ENCODE peak calls at places on chromosomes 7 and 10, in eight cellular contexts. One of them, this sample, is unnamed.

GRCh38 chr10:42367532-42368230 is 270.7 kb downstream of the ZNF33B start:
- DNase-seq in GM12865: no peak
- DNase-seq in AG09319: peak; percentile 91
- DNase-seq in uterus: peak; percentile 70
- DNase-seq in Calu3: no peak
- DNase-seq in activated B cell treated with CpG ODN at 0.5 μM for 24 hours: peak; percentile 41
- DNase-seq in GM13977: peak; percentile 23
- DNase-seq in keratinocyte: no peak
- DNase-seq in this sample: peak; percentile 81

GRCh38 chr7:44147026-44147881 is 6.1 kb upstream of the MYL7 start:
- DNase-seq in uterus: no peak
- DNase-seq in keratinocyte: no peak
- DNase-seq in Calu3: no peak
- DNase-seq in GM12865: no peak
- DNase-seq in activated B cell treated with CpG ODN at 0.5 μM for 24 hours: peak; percentile 7
- DNase-seq in AG09319: no peak
- DNase-seq in GM13977: no peak
- DNase-seq in this sample: no peak

GRCh38 chr10:29407280-29407858 is 118.5 kb downstream of the LYZL1 start:
- DNase-seq in AG09319: no peak
- DNase-seq in GM13977: no peak
- DNase-seq in keratinocyte: no peak
- DNase-seq in GM12865: no peak
- DNase-seq in uterus: no peak
- DNase-seq in activated B cell treated with CpG ODN at 0.5 μM for 24 hours: no peak
- DNase-seq in Calu3: no peak
- DNase-seq in this sample: no peak

GRCh38 chr7:111530356-111530668 is 32.0 kb downstream of the IMMP2L start:
- DNase-seq in GM13977: no peak
- DNase-seq in uterus: no peak
- DNase-seq in activated B cell treated with CpG ODN at 0.5 μM for 24 hours: no peak
- DNase-seq in GM12865: no peak
- DNase-seq in keratinocyte: no peak
- DNase-seq in AG09319: no peak
- DNase-seq in Calu3: no peak
- DNase-seq in this sample: no peak

GRCh38 chr10:11048707-11049296 is 31.1 kb downstream of the CELF2 start:
- DNase-seq in uterus: no peak
- DNase-seq in GM13977: no peak
- DNase-seq in Calu3: no peak
- DNase-seq in keratinocyte: no peak
- DNase-seq in GM12865: no peak
- DNase-seq in activated B cell treated with CpG ODN at 0.5 μM for 24 hours: no peak
- DNase-seq in AG09319: no peak
- DNase-seq in this sample: no peak

GRCh38 chr10:97771055-97771811 is 566 bp downstream of the SFRP5 start:
- DNase-seq in GM12865: peak; percentile 11
- DNase-seq in uterus: no peak
- DNase-seq in activated B cell treated with CpG ODN at 0.5 μM for 24 hours: no peak
- DNase-seq in AG09319: no peak
- DNase-seq in Calu3: peak; percentile 25
- DNase-seq in keratinocyte: no peak
- DNase-seq in GM13977: peak; percentile 69
- DNase-seq in this sample: no peak

GRCh38 chr7:18518555-18518954 is 23.0 kb downstream of the HDAC9 start:
- DNase-seq in Calu3: no peak
- DNase-seq in keratinocyte: no peak
- DNase-seq in activated B cell treated with CpG ODN at 0.5 μM for 24 hours: no peak
- DNase-seq in GM13977: no peak
- DNase-seq in uterus: no peak
- DNase-seq in AG09319: no peak
- DNase-seq in GM12865: no peak
- DNase-seq in this sample: no peak

GRCh38 chr10:99279626-99280111 is 44.0 kb upstream of the HPSE2 start:
- DNase-seq in uterus: no peak
- DNase-seq in keratinocyte: no peak
- DNase-seq in GM13977: no peak
- DNase-seq in activated B cell treated with CpG ODN at 0.5 μM for 24 hours: no peak
- DNase-seq in Calu3: no peak
- DNase-seq in GM12865: no peak
- DNase-seq in AG09319: no peak
- DNase-seq in this sample: no peak

GRCh38 chr10:86439544-86439943 is 72.9 kb upstream of the GRID1 start:
- DNase-seq in uterus: peak; percentile 56
- DNase-seq in Calu3: peak; percentile 53
- DNase-seq in GM13977: no peak
- DNase-seq in keratinocyte: no peak
- DNase-seq in activated B cell treated with CpG ODN at 0.5 μM for 24 hours: no peak
- DNase-seq in AG09319: peak; percentile 77
- DNase-seq in GM12865: no peak
- DNase-seq in this sample: no peak

GRCh38 chr10:74977913-74978847 is 133.3 kb upstream of the SAMD8 start:
- DNase-seq in activated B cell treated with CpG ODN at 0.5 μM for 24 hours: no peak
- DNase-seq in uterus: no peak
- DNase-seq in Calu3: no peak
- DNase-seq in GM13977: peak; percentile 65
- DNase-seq in GM12865: peak; percentile 92
- DNase-seq in keratinocyte: no peak
- DNase-seq in AG09319: no peak
- DNase-seq in this sample: peak; percentile 66

GRCh38 chr10:61890430-61890829 is 11.1 kb upstream of the ARID5B start:
- DNase-seq in uterus: no peak
- DNase-seq in AG09319: no peak
- DNase-seq in keratinocyte: no peak
- DNase-seq in Calu3: no peak
- DNase-seq in activated B cell treated with CpG ODN at 0.5 μM for 24 hours: no peak
- DNase-seq in GM13977: no peak
- DNase-seq in GM12865: no peak
- DNase-seq in this sample: no peak

GRCh38 chr7:7944619-7945282 is 23.8 kb upstream of the GLCCI1 start:
- DNase-seq in uterus: no peak
- DNase-seq in Calu3: no peak
- DNase-seq in activated B cell treated with CpG ODN at 0.5 μM for 24 hours: peak; percentile 48
- DNase-seq in GM12865: peak; percentile 97
- DNase-seq in keratinocyte: no peak
- DNase-seq in GM13977: peak; percentile 65
- DNase-seq in AG09319: no peak
- DNase-seq in this sample: peak; percentile 51

GRCh38 chr10:104254493-104255243 is at the start of gene GSTO1:
- DNase-seq in GM12865: peak; percentile 83
- DNase-seq in GM13977: peak; percentile 72
- DNase-seq in uterus: peak; percentile 83
- DNase-seq in keratinocyte: no peak
- DNase-seq in AG09319: peak; percentile 44
- DNase-seq in activated B cell treated with CpG ODN at 0.5 μM for 24 hours: peak; percentile 44
- DNase-seq in Calu3: peak; percentile 56
- DNase-seq in this sample: peak; percentile 81

GRCh38 chr10:83988435-83988834 is 150.9 kb upstream of the GHITM start:
- DNase-seq in activated B cell treated with CpG ODN at 0.5 μM for 24 hours: no peak
- DNase-seq in keratinocyte: no peak
- DNase-seq in uterus: no peak
- DNase-seq in Calu3: no peak
- DNase-seq in AG09319: no peak
- DNase-seq in GM12865: no peak
- DNase-seq in GM13977: no peak
- DNase-seq in this sample: no peak

GRCh38 chr7:151404216-151405011 is 5.4 kb downstream of the WDR86 start:
- DNase-seq in AG09319: no peak
- DNase-seq in GM12865: no peak
- DNase-seq in GM13977: no peak
- DNase-seq in uterus: peak; percentile 56
- DNase-seq in keratinocyte: no peak
- DNase-seq in Calu3: peak; percentile 48
- DNase-seq in activated B cell treated with CpG ODN at 0.5 μM for 24 hours: no peak
- DNase-seq in this sample: no peak

GRCh38 chr10:75658915-75659314 is 227.5 kb downstream of the LRMDA start:
- DNase-seq in keratinocyte: no peak
- DNase-seq in activated B cell treated with CpG ODN at 0.5 μM for 24 hours: no peak
- DNase-seq in AG09319: no peak
- DNase-seq in GM12865: no peak
- DNase-seq in GM13977: no peak
- DNase-seq in uterus: no peak
- DNase-seq in Calu3: no peak
- DNase-seq in this sample: no peak

GRCh38 chr10:100728928-100729876 is 16.2 kb upstream of the PAX2 start:
- DNase-seq in GM12865: peak; percentile 41
- DNase-seq in uterus: no peak
- DNase-seq in AG09319: no peak
- DNase-seq in Calu3: peak; percentile 49
- DNase-seq in GM13977: no peak
- DNase-seq in activated B cell treated with CpG ODN at 0.5 μM for 24 hours: no peak
- DNase-seq in keratinocyte: no peak
- DNase-seq in this sample: no peak

GRCh38 chr7:139889186-139889871 is 60.3 kb downstream of the TBXAS1 start:
- DNase-seq in AG09319: no peak
- DNase-seq in GM13977: no peak
- DNase-seq in GM12865: peak; percentile 19
- DNase-seq in activated B cell treated with CpG ODN at 0.5 μM for 24 hours: no peak
- DNase-seq in Calu3: no peak
- DNase-seq in uterus: no peak
- DNase-seq in keratinocyte: no peak
- DNase-seq in this sample: no peak

GRCh38 chr7:18866359-18867036 is 250.9 kb downstream of the TWIST1 start:
- DNase-seq in activated B cell treated with CpG ODN at 0.5 μM for 24 hours: no peak
- DNase-seq in GM13977: peak; percentile 16
- DNase-seq in keratinocyte: peak; percentile 52
- DNase-seq in uterus: peak; percentile 54
- DNase-seq in GM12865: peak; percentile 41
- DNase-seq in Calu3: peak; percentile 76
- DNase-seq in AG09319: peak; percentile 100
- DNase-seq in this sample: peak; percentile 22

GRCh38 chr7:22296916-22297315 is 60.0 kb downstream of the RAPGEF5 start:
- DNase-seq in keratinocyte: no peak
- DNase-seq in GM13977: no peak
- DNase-seq in AG09319: no peak
- DNase-seq in Calu3: no peak
- DNase-seq in uterus: no peak
- DNase-seq in GM12865: no peak
- DNase-seq in activated B cell treated with CpG ODN at 0.5 μM for 24 hours: no peak
- DNase-seq in this sample: no peak
- TF ChIP-seq CTCF in keratinocyte: no peak
- TF ChIP-seq CTCF in GM13977: no peak
- TF ChIP-seq CTCF in AG09319: peak; percentile 31
- TF ChIP-seq CTCF in Calu3: no peak
- TF ChIP-seq CTCF in uterus: no peak
- TF ChIP-seq CTCF in GM12865: no peak
- TF ChIP-seq CTCF in activated B cell treated with CpG ODN at 0.5 μM for 24 hours: no peak
- TF ChIP-seq CTCF in this sample: peak; percentile 15

GRCh38 chr7:124764847-124765400 is 668 bp downstream of the GPR37 start:
- DNase-seq in GM13977: peak; percentile 54
- DNase-seq in activated B cell treated with CpG ODN at 0.5 μM for 24 hours: no peak
- DNase-seq in uterus: no peak
- DNase-seq in keratinocyte: no peak
- DNase-seq in GM12865: peak; percentile 28
- DNase-seq in AG09319: no peak
- DNase-seq in Calu3: peak; percentile 38
- DNase-seq in this sample: peak; percentile 63

GRCh38 chr7:124764071-124764846 is 1.3 kb downstream of the GPR37 start:
- DNase-seq in activated B cell treated with CpG ODN at 0.5 μM for 24 hours: no peak
- DNase-seq in GM13977: no peak
- DNase-seq in GM12865: no peak
- DNase-seq in keratinocyte: no peak
- DNase-seq in AG09319: no peak
- DNase-seq in uterus: no peak
- DNase-seq in Calu3: no peak
- DNase-seq in this sample: no peak

GRCh38 chr7:124765401-124766352 is at the start of gene GPR37:
- DNase-seq in GM13977: peak; percentile 77
- DNase-seq in AG09319: no peak
- DNase-seq in uterus: peak; percentile 47
- DNase-seq in Calu3: peak; percentile 85
- DNase-seq in activated B cell treated with CpG ODN at 0.5 μM for 24 hours: no peak
- DNase-seq in GM12865: peak; percentile 38
- DNase-seq in keratinocyte: no peak
- DNase-seq in this sample: peak; percentile 75

GRCh38 chr7:124769136-124769535 is 3.5 kb upstream of the GPR37 start:
- DNase-seq in GM12865: no peak
- DNase-seq in AG09319: no peak
- DNase-seq in GM13977: no peak
- DNase-seq in uterus: no peak
- DNase-seq in Calu3: no peak
- DNase-seq in keratinocyte: no peak
- DNase-seq in activated B cell treated with CpG ODN at 0.5 μM for 24 hours: no peak
- DNase-seq in this sample: no peak

GRCh38 chr7:124768525-124768924 is 2.9 kb upstream of the GPR37 start:
- DNase-seq in uterus: no peak
- DNase-seq in keratinocyte: no peak
- DNase-seq in GM13977: no peak
- DNase-seq in Calu3: no peak
- DNase-seq in activated B cell treated with CpG ODN at 0.5 μM for 24 hours: no peak
- DNase-seq in GM12865: no peak
- DNase-seq in AG09319: no peak
- DNase-seq in this sample: no peak
- TF ChIP-seq CTCF in uterus: no peak
- TF ChIP-seq CTCF in keratinocyte: no peak
- TF ChIP-seq CTCF in GM13977: no peak
- TF ChIP-seq CTCF in Calu3: no peak
- TF ChIP-seq CTCF in activated B cell treated with CpG ODN at 0.5 μM for 24 hours: no peak
- TF ChIP-seq CTCF in GM12865: no peak
- TF ChIP-seq CTCF in AG09319: no peak
- TF ChIP-seq CTCF in this sample: no peak

DNA sequence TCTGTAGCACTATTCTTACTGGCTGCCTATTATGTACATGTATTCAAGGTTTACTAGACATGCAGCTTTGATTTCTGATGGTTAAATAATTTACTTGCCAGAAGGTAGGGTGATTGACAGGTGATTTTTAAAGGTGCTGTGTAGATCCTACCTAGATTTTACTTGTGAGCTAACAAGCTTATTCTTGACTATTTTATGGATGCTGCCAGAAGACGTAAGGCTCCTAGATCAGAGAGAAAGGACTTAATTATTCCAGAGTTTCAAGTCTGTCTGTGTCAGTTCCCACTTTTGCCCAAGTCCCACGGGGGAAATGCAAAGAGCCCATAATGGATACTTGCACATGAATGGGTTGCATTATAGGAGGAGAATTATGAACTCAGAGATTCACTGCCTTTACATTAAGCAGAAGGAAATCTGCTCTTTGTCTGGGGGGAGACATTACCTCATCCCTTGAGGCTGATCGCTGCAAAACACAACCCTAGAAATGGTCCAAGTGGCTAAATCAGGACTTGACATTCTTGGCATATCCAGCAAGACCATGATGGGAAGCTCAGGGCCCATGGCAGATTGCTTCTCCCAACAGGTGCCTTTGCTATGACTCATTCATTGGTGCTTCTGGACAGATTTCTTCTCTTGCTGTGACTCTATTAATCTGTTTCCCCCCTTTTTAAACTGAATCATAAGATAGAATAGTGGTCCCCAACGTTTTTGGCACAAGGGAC is 32.1 kb downstream of the GPR158 start:
- DNase-seq in GM12865: no peak
- DNase-seq in uterus: no peak
- DNase-seq in keratinocyte: no peak
- DNase-seq in Calu3: no peak
- DNase-seq in GM13977: no peak
- DNase-seq in activated B cell treated with CpG ODN at 0.5 μM for 24 hours: no peak
- DNase-seq in AG09319: no peak
- DNase-seq in this sample: no peak
- TF ChIP-seq CTCF in GM12865: no peak
- TF ChIP-seq CTCF in uterus: no peak
- TF ChIP-seq CTCF in keratinocyte: no peak
- TF ChIP-seq CTCF in Calu3: no peak
- TF ChIP-seq CTCF in GM13977: no peak
- TF ChIP-seq CTCF in activated B cell treated with CpG ODN at 0.5 μM for 24 hours: no peak
- TF ChIP-seq CTCF in AG09319: no peak
- TF ChIP-seq CTCF in this sample: no peak

GRCh38 chr10:110221721-110222261 is 14.4 kb downstream of the MXI1 start:
- DNase-seq in AG09319: peak; percentile 75
- DNase-seq in Calu3: peak; percentile 59
- DNase-seq in uterus: peak; percentile 84
- DNase-seq in GM12865: peak; percentile 78
- DNase-seq in GM13977: peak; percentile 65
- DNase-seq in keratinocyte: no peak
- DNase-seq in activated B cell treated with CpG ODN at 0.5 μM for 24 hours: peak; percentile 44
- DNase-seq in this sample: peak; percentile 73
- TF ChIP-seq CTCF in AG09319: peak; percentile 38
- TF ChIP-seq CTCF in Calu3: no peak
- TF ChIP-seq CTCF in uterus: peak; percentile 33
- TF ChIP-seq CTCF in GM12865: peak; percentile 11
- TF ChIP-seq CTCF in GM13977: peak; percentile 32
- TF ChIP-seq CTCF in keratinocyte: peak; percentile 8
- TF ChIP-seq CTCF in activated B cell treated with CpG ODN at 0.5 μM for 24 hours: no peak
- TF ChIP-seq CTCF in this sample: peak; percentile 19

This sample was measured in GM13976.